ENCODE peak calls at places on chromosomes 5 and 9, in eight cellular contexts. C is chondrocyte; R is mammary epithelial cell; G is NCI-H1092; J is nephron progenitor cell; P is HuH-7; S is esophagus muscularis mucosa; X is Jurkat, Clone E6-1. Q is an unnamed sample.

GRCh38 chr9:114272739-114273431 is 50.0 kb upstream of the ORM1 start:
- DNase-seq in R (no peak), S (no peak), G (no peak), J (no peak), X (no peak), C (peak), P (no peak), Q (no peak)

GRCh38 chr5:80083115-80083890 is 48.2 kb downstream of the THBS4 start:
- DNase-seq in P (peak), J (no peak), G (peak), R (peak), S (no peak), X (peak), C (no peak), Q (peak)

GRCh38 chr5:104800440-104801048 is 1238.0 kb upstream of the NUDT12 start:
- DNase-seq in S (no peak), X (peak), C (no peak), R (peak), J (no peak), P (no peak), G (no peak), Q (peak)

GRCh38 chr5:72110401-72111013 is 3.2 kb downstream of the MAP1B start:
- DNase-seq in J (no peak), P (no peak), G (no peak), R (no peak), X (no peak), S (no peak), C (no peak), Q (peak)

GRCh38 chr5:139413963-139414362 is 10.1 kb upstream of the SPATA24 start:
- DNase-seq in J (no peak), S (no peak), G (no peak), C (no peak), X (no peak), R (no peak), P (no peak), Q (no peak)

GRCh38 chr9:136486823-136487620 is 4.2 kb upstream of the SEC16A start:
- DNase-seq in J (no peak), R (no peak), G (no peak), P (no peak), S (no peak), C (no peak), X (no peak), Q (no peak)

GRCh38 chr5:141001854-141002666 is 35.8 kb downstream of the PCDHAC2 start:
- DNase-seq in C (no peak), R (peak), S (no peak), X (no peak), J (peak), G (peak), P (no peak), Q (peak)

GRCh38 chr9:78215706-78216105 is 20.2 kb upstream of the CEP78 start:
- DNase-seq in S (peak), X (no peak), C (no peak), J (no peak), G (no peak), P (no peak), R (no peak), Q (no peak)

GRCh38 chr5:19235101-19235584 is 752.9 kb downstream of the CDH18 start:
- DNase-seq in R (peak), X (no peak), J (no peak), S (no peak), G (no peak), C (no peak), P (no peak), Q (no peak)

GRCh38 chr9:95044731-95045508 is 272.6 kb downstream of the FANCC start:
- DNase-seq in C (no peak), P (no peak), X (no peak), S (no peak), G (no peak), R (no peak), J (peak), Q (peak)

GRCh38 chr5:90563161-90563560 is 4.6 kb downstream of the ADGRV1 start:
- DNase-seq in J (no peak), R (no peak), C (no peak), G (no peak), X (no peak), P (no peak), S (no peak), Q (no peak)

GRCh38 chr5:130237721-130238120 is 333.5 kb downstream of the CHSY3 start:
- DNase-seq in G (no peak), J (no peak), C (no peak), R (no peak), P (no peak), X (no peak), S (no peak), Q (no peak)

GRCh38 chr5:123035320-123035949 is 1.1 kb downstream of the PPIC start:
- DNase-seq in S (no peak), J (peak), G (no peak), X (no peak), C (no peak), P (peak), R (peak), Q (peak)

GRCh38 chr5:36334315-36334714 is 32.6 kb upstream of the RANBP3L start:
- DNase-seq in J (no peak), S (no peak), R (no peak), G (no peak), P (no peak), C (no peak), X (no peak), Q (no peak)

GRCh38 chr5:111512026-111512405 is 319 bp downstream of the STARD4 start:
- DNase-seq in C (no peak), X (no peak), G (peak), J (peak), R (no peak), P (no peak), S (peak), Q (peak)

GRCh38 chr5:88094403-88094802 is 174.2 kb downstream of the TMEM161B start:
- DNase-seq in S (no peak), J (no peak), R (no peak), P (no peak), C (no peak), X (no peak), G (no peak), Q (no peak)

GRCh38 chr9:126234681-126235349 is 91.8 kb upstream of the MVB12B start:
- DNase-seq in J (no peak), S (peak), R (no peak), X (no peak), P (no peak), C (no peak), G (no peak), Q (no peak)

GRCh38 chr9:89278551-89278950 is 32.4 kb upstream of the CKS2 start:
- DNase-seq in S (no peak), C (no peak), J (no peak), X (no peak), G (no peak), R (peak), P (no peak), Q (no peak)

GRCh38 chr9:121910491-121911040 is 182.5 kb downstream of the TTLL11 start:
- DNase-seq in G (no peak), J (no peak), X (peak), C (no peak), S (no peak), R (no peak), P (no peak), Q (no peak)

Q was measured in neural progenitor cell.